ENCODE peak calls at places on chromosomes 13 and 19, in six cellular contexts. X, G, M, D, S and N are unnamed samples.

GRCh38 chr19:58429745-58430144 is 10.2 kb downstream of the ZNF132 start:
- DNase-seq in D (no peak), G (no peak), X (no peak), M (no peak), S (no peak), N (no peak)

GRCh38 chr13:46475586-46475991 is 77.4 kb upstream of the LRCH1 start:
- DNase-seq in M (no peak), S (no peak), D (no peak), X (no peak), G (no peak), N (no peak)

GRCh38 chr19:8367327-8368001 is 3.5 kb downstream of the ANGPTL4 start:
- DNase-seq in G (peak; percentile 79), S (peak; percentile 80), M (peak; percentile 32), D (peak; percentile 72), X (no peak), N (no peak)

GRCh38 chr13:46551410-46552301 is 1.3 kb upstream of the LRCH1 start:
- DNase-seq in X (peak; percentile 78), D (peak; percentile 83), S (peak; percentile 86), M (peak; percentile 81), G (peak; percentile 79), N (no peak)

GRCh38 chr19:39390460-39390758 is 497 bp downstream of the PAF1 start:
- DNase-seq in G (no peak), S (no peak), X (no peak), D (peak; percentile 67), M (no peak), N (no peak)

GRCh38 chr19:49213791-49214190 is 56.2 kb downstream of the TRPM4 start:
- DNase-seq in D (no peak), X (no peak), S (no peak), G (peak; percentile 53), M (no peak), N (no peak)

GRCh38 chr19:34173145-34173956 is 1.0 kb downstream of the LSM14A start:
- DNase-seq in X (peak; percentile 40), S (peak; percentile 21), G (peak; percentile 69), M (peak; percentile 29), D (peak; percentile 41), N (no peak)

GRCh38 chr19:31316201-31316951 is 32.9 kb downstream of the TSHZ3 start:
- DNase-seq in X (no peak), M (no peak), D (no peak), G (no peak), S (peak; percentile 49), N (no peak)

GRCh38 chr19:12733369-12733896 is 1.1 kb downstream of the TRIR start:
- DNase-seq in X (peak; percentile 74), M (no peak), S (no peak), G (peak; percentile 36), D (no peak), N (no peak)
- TF ChIP-seq CTCF in X (peak; percentile 92), M (peak; percentile 41), S (no peak), G (peak; percentile 34), D (no peak), N (peak; percentile 46)

GRCh38 chr13:93227280-93227905 is 786 bp downstream of the GPC6 start:
- DNase-seq in S (no peak), M (no peak), D (no peak), G (peak; percentile 41), X (no peak), N (peak; percentile 23)
- TF ChIP-seq CTCF in S (no peak), M (no peak), D (no peak), G (no peak), X (no peak), N (no peak)

GRCh38 chr19:19865750-19866598 is at the start of gene ZNF253:
- DNase-seq in S (peak; percentile 98), G (peak; percentile 4), X (peak; percentile 98), D (peak; percentile 97), M (peak; percentile 94), N (peak; percentile 61)
- TF ChIP-seq CTCF in S (no peak), G (no peak), X (no peak), D (no peak), M (no peak), N (no peak)

GRCh38 chr13:80030491-80030890 is 310.4 kb downstream of the SPRY2 start:
- DNase-seq in X (no peak), S (no peak), G (peak; percentile 67), D (peak; percentile 49), M (no peak), N (no peak)
- TF ChIP-seq CTCF in X (no peak), S (no peak), G (peak; percentile 35), D (no peak), M (no peak), N (peak; percentile 12)

GRCh38 chr13:43787998-43788397 is 1.2 kb upstream of the ENOX1 start:
- DNase-seq in X (peak; percentile 11), S (peak; percentile 16), D (no peak), G (peak; percentile 51), M (peak; percentile 40), N (no peak)
- TF ChIP-seq CTCF in X (peak; percentile 53), S (no peak), D (no peak), G (peak; percentile 33), M (no peak), N (peak; percentile 35)

GRCh38 chr13:114235697-114236096 is 1.0 kb downstream of the CDC16 start:
- DNase-seq in M (no peak), D (no peak), X (no peak), S (no peak), G (no peak), N (no peak)

GRCh38 chr13:114234266-114234644 is 442 bp upstream of the CDC16 start:
- DNase-seq in M (no peak), D (no peak), X (no peak), G (no peak), S (no peak), N (no peak)

GRCh38 chr13:114236224-114236623 is 1.5 kb downstream of the CDC16 start:
- DNase-seq in G (no peak), D (no peak), X (no peak), M (no peak), S (no peak), N (no peak)

GRCh38 chr13:114237415-114238112 is 2.9 kb downstream of the CDC16 start:
- DNase-seq in X (no peak), G (no peak), S (no peak), D (no peak), M (no peak), N (no peak)

DNA sequence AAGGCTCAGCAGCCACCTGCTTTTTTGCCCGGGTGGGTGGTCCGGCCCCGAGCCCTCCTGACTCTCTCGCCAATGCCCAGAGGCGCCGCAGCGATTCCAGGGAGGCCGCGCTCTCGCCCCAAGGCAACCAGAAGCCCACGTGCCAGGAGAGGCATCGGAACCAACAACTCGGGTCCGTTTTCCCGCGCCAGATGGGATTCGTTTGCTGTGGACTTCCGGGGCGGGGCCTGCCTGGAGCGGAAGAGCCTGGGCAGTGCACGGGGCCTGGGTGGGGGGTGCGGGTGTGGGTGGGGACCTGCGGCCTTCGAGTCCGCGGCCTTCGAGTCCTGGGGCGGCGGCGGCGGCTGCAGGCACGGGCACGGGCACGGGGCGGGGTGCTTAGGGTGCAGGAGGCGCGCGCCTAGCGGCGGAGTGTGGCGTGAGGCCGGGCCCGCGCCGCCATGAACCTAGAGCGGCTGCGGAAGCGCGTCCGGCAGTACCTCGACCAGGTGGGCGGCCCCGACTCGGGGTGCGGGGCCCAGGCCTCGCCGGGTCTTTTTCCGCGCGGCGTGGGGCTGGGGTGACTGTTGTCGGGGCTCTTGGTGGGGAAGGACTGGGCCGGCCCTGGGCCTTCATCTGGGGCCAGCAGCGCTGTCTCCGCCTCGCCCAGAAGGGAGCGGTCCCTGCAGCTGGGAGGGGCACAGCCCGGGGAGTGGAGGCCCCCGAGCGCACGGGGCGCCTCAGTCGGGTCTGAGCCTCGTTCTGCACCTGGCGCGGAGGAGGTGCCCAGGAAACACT is at the start of gene CDC16:
- DNase-seq in X (peak; percentile 88), D (peak; percentile 94), M (peak; percentile 81), S (peak; percentile 89), G (peak; percentile 94), N (peak; percentile 84)
- TF ChIP-seq CTCF in X (no peak), D (no peak), M (peak; percentile 42), S (peak; percentile 8), G (no peak), N (no peak)